ENCODE peak calls at places on chromosomes 5 and 9, in four cellular contexts. One of them, this sample, is unnamed.

GRCh38 chr5:6399978-6400910 is 21.9 kb upstream of the MED10 start:
- DNase-seq in PC-9: no peak
- DNase-seq in adrenal gland: no peak
- DNase-seq in BJ: peak; percentile 35
- DNase-seq in this sample: no peak

GRCh38 chr5:35902032-35902681 is 36.3 kb downstream of the CAPSL start:
- DNase-seq in PC-9: no peak
- DNase-seq in adrenal gland: no peak
- DNase-seq in BJ: no peak
- DNase-seq in this sample: no peak

GRCh38 chr9:37197158-37198033 is 77.0 kb downstream of the ZCCHC7 start:
- DNase-seq in PC-9: no peak
- DNase-seq in adrenal gland: no peak
- DNase-seq in BJ: no peak
- DNase-seq in this sample: peak; percentile 24

GRCh38 chr5:145797336-145797735 is 37.8 kb downstream of the PRELID2 start:
- DNase-seq in PC-9: no peak
- DNase-seq in adrenal gland: no peak
- DNase-seq in BJ: no peak
- DNase-seq in this sample: no peak

GRCh38 chr9:98989036-98990000 is 45.6 kb downstream of the COL15A1 start:
- DNase-seq in PC-9: peak; percentile 78
- DNase-seq in adrenal gland: peak; percentile 82
- DNase-seq in BJ: peak; percentile 99
- DNase-seq in this sample: no peak

GRCh38 chr5:74186351-74187315 is 453.9 kb downstream of the ENC1 start:
- DNase-seq in PC-9: no peak
- DNase-seq in adrenal gland: no peak
- DNase-seq in BJ: no peak
- DNase-seq in this sample: peak; percentile 18

GRCh38 chr5:588406-588995 is 23.6 kb upstream of the CEP72 start:
- DNase-seq in PC-9: no peak
- DNase-seq in adrenal gland: no peak
- DNase-seq in BJ: no peak
- DNase-seq in this sample: no peak

GRCh38 chr5:136070486-136071285 is 41.9 kb downstream of the TGFBI start:
- DNase-seq in PC-9: no peak
- DNase-seq in adrenal gland: peak; percentile 8
- DNase-seq in BJ: no peak
- DNase-seq in this sample: no peak

GRCh38 chr5:113163328-113163727 is 186.7 kb downstream of the DCP2 start:
- DNase-seq in PC-9: peak; percentile 56
- DNase-seq in adrenal gland: no peak
- DNase-seq in BJ: no peak
- DNase-seq in this sample: no peak

GRCh38 chr5:119055267-119055666 is 15.6 kb upstream of the DMXL1 start:
- DNase-seq in PC-9: no peak
- DNase-seq in adrenal gland: no peak
- DNase-seq in BJ: no peak
- DNase-seq in this sample: no peak

GRCh38 chr5:171571663-171572062 is 152.2 kb downstream of the FGF18 start:
- DNase-seq in PC-9: peak; percentile 58
- DNase-seq in adrenal gland: no peak
- DNase-seq in BJ: no peak
- DNase-seq in this sample: no peak

GRCh38 chr5:90546216-90546837 is 12.3 kb upstream of the ADGRV1 start:
- DNase-seq in PC-9: no peak
- DNase-seq in adrenal gland: no peak
- DNase-seq in BJ: no peak
- DNase-seq in this sample: peak; percentile 67

GRCh38 chr9:72473474-72474241 is 47.8 kb upstream of the TMC1 start:
- DNase-seq in PC-9: no peak
- DNase-seq in adrenal gland: no peak
- DNase-seq in BJ: no peak
- DNase-seq in this sample: no peak

GRCh38 chr5:149267241-149267973 is 4.3 kb upstream of the AFAP1L1 start:
- DNase-seq in PC-9: no peak
- DNase-seq in adrenal gland: no peak
- DNase-seq in BJ: no peak
- DNase-seq in this sample: no peak

GRCh38 chr5:150295172-150295611 is 5.6 kb upstream of the CAMK2A start:
- DNase-seq in PC-9: peak; percentile 49
- DNase-seq in adrenal gland: peak; percentile 74
- DNase-seq in BJ: no peak
- DNase-seq in this sample: no peak

GRCh38 chr9:31140316-31140715 is 1244.1 kb upstream of the ACO1 start:
- DNase-seq in PC-9: no peak
- DNase-seq in adrenal gland: no peak
- DNase-seq in BJ: no peak
- DNase-seq in this sample: no peak

GRCh38 chr9:13450723-13451122 is 171.2 kb upstream of the MPDZ start:
- DNase-seq in PC-9: no peak
- DNase-seq in adrenal gland: no peak
- DNase-seq in BJ: no peak
- DNase-seq in this sample: no peak

GRCh38 chr9:37602817-37603216 is 10.4 kb upstream of the TOMM5 start:
- DNase-seq in PC-9: peak; percentile 72
- DNase-seq in adrenal gland: no peak
- DNase-seq in BJ: no peak
- DNase-seq in this sample: no peak

GRCh38 chr5:57853929-57854697 is 371.5 kb upstream of the ACTBL2 start:
- DNase-seq in PC-9: no peak
- DNase-seq in adrenal gland: no peak
- DNase-seq in BJ: no peak
- DNase-seq in this sample: no peak

GRCh38 chr5:137572042-137572695 is 73.0 kb upstream of the SPOCK1 start:
- DNase-seq in PC-9: no peak
- DNase-seq in adrenal gland: no peak
- DNase-seq in BJ: no peak
- DNase-seq in this sample: no peak

GRCh38 chr9:88660611-88661010 is 125.6 kb downstream of the NXNL2 start:
- DNase-seq in PC-9: no peak
- DNase-seq in adrenal gland: no peak
- DNase-seq in BJ: no peak
- DNase-seq in this sample: no peak

GRCh38 chr9:131738838-131739191 is 1.1 kb downstream of the RAPGEF1 start:
- DNase-seq in PC-9: peak; percentile 73
- DNase-seq in adrenal gland: no peak
- DNase-seq in BJ: no peak
- DNase-seq in this sample: peak; percentile 14

GRCh38 chr5:1182633-1183423 is 18.6 kb upstream of the SLC6A19 start:
- DNase-seq in PC-9: no peak
- DNase-seq in adrenal gland: no peak
- DNase-seq in BJ: no peak
- DNase-seq in this sample: no peak

GRCh38 chr5:41213340-41213739 is at the start of gene C6:
- DNase-seq in PC-9: no peak
- DNase-seq in adrenal gland: no peak
- DNase-seq in BJ: no peak
- DNase-seq in this sample: no peak

GRCh38 chr9:96117398-96118060 is 184.4 kb downstream of the HSD17B3 start:
- DNase-seq in PC-9: no peak
- DNase-seq in adrenal gland: no peak
- DNase-seq in BJ: no peak
- DNase-seq in this sample: no peak

GRCh38 chr5:71907001-71907564 is 188.0 kb downstream of the CARTPT start:
- DNase-seq in PC-9: no peak
- DNase-seq in adrenal gland: no peak
- DNase-seq in BJ: no peak
- DNase-seq in this sample: no peak

DNA sequence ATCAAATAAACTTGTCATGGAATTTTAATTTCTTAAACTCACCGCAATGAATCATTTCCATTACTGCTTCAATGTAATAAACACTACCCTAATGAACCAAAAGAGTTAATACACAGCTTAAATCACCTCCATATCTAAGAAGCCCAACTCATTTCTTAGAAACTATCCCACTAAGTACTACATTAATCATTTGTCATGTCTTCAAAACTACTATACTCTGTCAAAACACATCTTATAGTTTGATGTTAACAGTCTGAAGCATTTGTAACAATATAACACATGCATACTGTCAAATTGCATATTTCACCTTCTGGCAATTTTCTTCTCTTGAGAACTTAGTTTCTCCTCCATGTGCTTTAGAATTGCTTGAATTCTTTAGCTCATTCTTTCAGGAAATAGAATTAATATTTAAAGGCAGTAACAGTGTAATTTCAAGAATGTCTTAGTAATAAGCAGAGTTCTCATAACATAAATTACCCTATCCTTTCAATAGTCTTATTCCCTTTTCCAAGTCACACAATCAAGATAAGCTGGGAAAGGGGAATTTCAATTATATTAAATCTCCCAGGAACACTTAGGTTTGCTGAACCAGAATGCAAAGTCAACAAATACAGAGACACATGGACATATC is 199.7 kb downstream of the ATPSCKMT start:
- DNase-seq in PC-9: no peak
- DNase-seq in adrenal gland: no peak
- DNase-seq in BJ: peak; percentile 74
- DNase-seq in this sample: no peak
- H3K4me3 ChIP-seq in PC-9: no peak overlapping the region
- H3K4me3 ChIP-seq in adrenal gland: no peak overlapping the region
- H3K4me3 ChIP-seq in BJ: no peak overlapping the region
- H3K4me3 ChIP-seq in this sample: no peak overlapping the region

GRCh38 chr9:134149380-134149779 is 13.5 kb downstream of the WDR5 start:
- DNase-seq in PC-9: no peak
- DNase-seq in adrenal gland: no peak
- DNase-seq in BJ: no peak
- DNase-seq in this sample: no peak
- H3K36me3 ChIP-seq in PC-9: peaks cover 13% of the 10 kb centered on the region
- H3K36me3 ChIP-seq in adrenal gland: no peaks in the 10 kb centered on the region
- H3K36me3 ChIP-seq in BJ: peaks cover 38% of the 10 kb centered on the region
- H3K36me3 ChIP-seq in this sample: peaks cover 84% of the 10 kb centered on the region

GRCh38 chr9:27110181-27110580 is 1.2 kb downstream of the TEK start:
- DNase-seq in PC-9: no peak
- DNase-seq in adrenal gland: no peak
- DNase-seq in BJ: no peak
- DNase-seq in this sample: no peak
- H3K4me3 ChIP-seq in PC-9: no peak overlapping the region
- H3K4me3 ChIP-seq in adrenal gland: no peak overlapping the region
- H3K4me3 ChIP-seq in BJ: no peak overlapping the region
- H3K4me3 ChIP-seq in this sample: no peak overlapping the region

GRCh38 chr5:111133436-111133751 is 41.2 kb downstream of the WDR36 start:
- DNase-seq in PC-9: no peak
- DNase-seq in adrenal gland: no peak
- DNase-seq in BJ: no peak
- DNase-seq in this sample: no peak
- H3K36me3 ChIP-seq in PC-9: no peaks in the 10 kb centered on the region
- H3K36me3 ChIP-seq in adrenal gland: no peaks in the 10 kb centered on the region
- H3K36me3 ChIP-seq in BJ: no peaks in the 10 kb centered on the region
- H3K36me3 ChIP-seq in this sample: no peaks in the 10 kb centered on the region

GRCh38 chr9:117413346-117414219 is 1.3 kb downstream of the ASTN2 start:
- DNase-seq in PC-9: no peak
- DNase-seq in adrenal gland: no peak
- DNase-seq in BJ: no peak
- DNase-seq in this sample: peak; percentile 56
- H3K4me3 ChIP-seq in PC-9: no peak overlapping the region
- H3K4me3 ChIP-seq in adrenal gland: no peak overlapping the region
- H3K4me3 ChIP-seq in BJ: no peak overlapping the region
- H3K4me3 ChIP-seq in this sample: peak overlapping the region; percentile 28

DNA sequence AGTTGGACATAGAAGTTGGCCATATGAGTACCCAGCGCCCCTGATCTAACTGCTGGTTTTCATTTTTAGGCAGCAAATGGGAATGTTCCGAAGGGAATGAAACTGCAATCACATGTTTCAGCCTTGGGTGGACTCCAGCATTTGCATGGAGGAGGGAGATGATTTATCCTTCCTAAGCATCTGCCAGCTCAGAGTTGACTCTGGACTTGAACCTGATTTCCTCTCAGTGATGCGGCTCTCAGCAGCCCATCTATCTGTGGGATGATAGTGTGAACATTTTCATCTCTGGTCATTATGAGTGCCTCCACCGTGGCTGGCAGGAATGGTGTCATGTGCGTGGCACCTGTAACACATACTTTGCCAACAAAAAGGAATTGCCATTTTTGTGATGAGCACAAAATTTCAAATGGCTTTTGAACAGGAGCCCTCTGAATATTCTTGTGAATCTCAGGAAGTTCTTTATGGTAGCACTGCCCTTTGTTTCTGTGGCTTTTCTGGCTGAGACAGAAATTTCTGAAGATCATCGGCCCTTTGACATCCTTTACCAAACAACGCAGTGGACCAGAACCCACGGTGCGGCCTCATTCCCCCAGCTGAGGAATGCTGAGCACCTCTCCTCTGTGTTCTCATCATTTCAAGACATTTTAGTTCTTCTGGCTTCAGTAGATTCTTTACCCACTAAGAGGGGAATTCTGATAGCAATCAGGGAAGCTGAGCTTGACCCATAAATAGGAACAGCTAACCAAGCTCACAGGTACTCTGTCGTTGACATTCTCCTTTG is 28.5 kb downstream of the FUBP3 start:
- DNase-seq in PC-9: no peak
- DNase-seq in adrenal gland: peak; percentile 61
- DNase-seq in BJ: no peak
- DNase-seq in this sample: no peak
- H3K36me3 ChIP-seq in PC-9: peaks cover 4% of the 10 kb centered on the region
- H3K36me3 ChIP-seq in adrenal gland: no peaks in the 10 kb centered on the region
- H3K36me3 ChIP-seq in BJ: peaks cover 1% of the 10 kb centered on the region
- H3K36me3 ChIP-seq in this sample: peaks cover 28% of the 10 kb centered on the region

DNA sequence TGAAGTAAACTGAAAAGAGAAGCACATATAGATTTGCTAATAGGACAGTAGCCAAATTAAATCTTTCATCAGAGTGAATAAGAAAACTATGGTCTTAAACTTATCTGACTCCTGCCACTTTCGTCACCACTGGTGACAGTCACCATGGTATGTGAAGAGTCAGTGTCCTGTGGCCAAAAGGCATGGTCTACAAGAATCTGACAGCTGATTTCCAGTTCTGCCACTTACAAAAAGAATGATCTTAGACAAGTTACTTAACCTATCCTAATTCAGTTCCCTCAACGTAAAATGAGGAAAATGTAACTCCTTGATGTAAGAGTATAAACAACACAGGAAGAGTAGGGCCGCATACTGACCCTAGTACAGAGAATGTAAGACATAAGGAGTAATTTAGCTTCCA is 102.0 kb downstream of the LPAR1 start:
- DNase-seq in PC-9: no peak
- DNase-seq in adrenal gland: no peak
- DNase-seq in BJ: no peak
- DNase-seq in this sample: no peak
- H3K4me3 ChIP-seq in PC-9: no peak overlapping the region
- H3K4me3 ChIP-seq in adrenal gland: no peak overlapping the region
- H3K4me3 ChIP-seq in BJ: no peak overlapping the region
- H3K4me3 ChIP-seq in this sample: no peak overlapping the region

DNA sequence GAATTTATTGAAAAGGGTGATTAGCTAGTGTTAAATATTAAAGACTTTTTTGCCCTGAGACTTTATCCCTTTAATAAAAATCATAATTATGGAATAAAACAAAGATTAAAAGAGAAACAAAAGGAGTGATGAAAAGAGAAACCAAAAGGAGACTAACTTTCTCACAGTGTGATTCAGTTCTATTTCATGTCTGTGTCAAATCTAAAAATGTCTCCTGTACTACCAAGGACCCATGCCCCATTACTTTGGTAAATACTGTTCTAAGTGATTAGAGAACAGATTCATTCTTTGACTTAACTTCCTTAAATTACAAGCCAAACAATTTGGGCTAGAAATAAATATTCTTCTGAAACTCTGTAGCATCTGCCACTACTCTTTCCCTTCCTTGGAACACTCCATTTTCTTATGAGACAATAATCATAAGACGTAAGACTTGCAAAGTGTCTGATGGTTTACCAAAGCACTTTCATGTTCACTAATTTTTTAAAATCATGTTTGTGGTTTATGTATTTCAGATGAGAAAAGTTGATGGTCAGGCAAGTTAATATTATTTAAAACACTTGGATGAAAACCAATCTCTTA is 319.0 kb downstream of the EBF1 start:
- DNase-seq in PC-9: no peak
- DNase-seq in adrenal gland: no peak
- DNase-seq in BJ: no peak
- DNase-seq in this sample: no peak
- H3K36me3 ChIP-seq in PC-9: no peaks in the 10 kb centered on the region
- H3K36me3 ChIP-seq in adrenal gland: no peaks in the 10 kb centered on the region
- H3K36me3 ChIP-seq in BJ: no peaks in the 10 kb centered on the region
- H3K36me3 ChIP-seq in this sample: no peaks in the 10 kb centered on the region